ENCODE peak calls at places on chromosome 6, in eight cellular contexts. O is GDM1; X is posterior cingulate gyrus; N is D341Med; U is activated naive CD4-positive, alpha-beta T cell; J is thyroid gland; E is epithelial cell of prostate; I is midbrain. R is an unnamed sample.

GRCh38 chr6:170008386-170008785 is 257.0 kb downstream of the ERMARD start:
- DNase-seq in I (no peak), U (no peak), J (no peak), N (no peak), X (no peak), O (no peak), E (no peak), R (no peak)

GRCh38 chr6:39365281-39366074 is 43.0 kb upstream of the KCNK16 start:
- DNase-seq in O (no peak), X (no peak), I (no peak), J (no peak), U (no peak), E (no peak), N (no peak), R (no peak)

GRCh38 chr6:84645563-84646266 is 118.7 kb downstream of the TBX18 start:
- DNase-seq in J (no peak), N (no peak), U (no peak), E (peak), I (no peak), X (no peak), O (no peak), R (no peak)

GRCh38 chr6:94144807-94145206 is 725.4 kb upstream of the EPHA7 start:
- DNase-seq in X (no peak), O (no peak), I (no peak), E (peak), N (no peak), J (no peak), U (no peak), R (no peak)

GRCh38 chr6:154210678-154211077 is 145.9 kb downstream of the IPCEF1 start:
- DNase-seq in X (no peak), E (no peak), O (no peak), N (no peak), J (no peak), I (no peak), U (no peak), R (no peak)

GRCh38 chr6:30260036-30260504 is 46.9 kb upstream of the TRIM26 start:
- DNase-seq in N (peak), X (peak), O (no peak), E (no peak), J (peak), I (no peak), U (no peak), R (peak)

GRCh38 chr6:125104425-125104824 is 49.1 kb upstream of the TPD52L1 start:
- DNase-seq in I (peak), E (no peak), U (no peak), J (no peak), X (no peak), N (no peak), O (no peak), R (no peak)

GRCh38 chr6:149991838-149992237 is 28.1 kb downstream of the ULBP1 start:
- DNase-seq in I (no peak), O (no peak), X (no peak), N (no peak), J (no peak), U (no peak), E (no peak), R (no peak)

GRCh38 chr6:35234901-35235300 is 21.1 kb downstream of the SCUBE3 start:
- DNase-seq in J (no peak), O (no peak), X (no peak), N (no peak), E (no peak), I (no peak), U (no peak), R (no peak)

GRCh38 chr6:144466716-144467115 is 181.6 kb downstream of the UTRN start:
- DNase-seq in U (no peak), J (no peak), I (no peak), X (no peak), N (no peak), E (no peak), O (no peak), R (no peak)

GRCh38 chr6:161368514-161368913 is 94.7 kb upstream of the AGPAT4 start:
- DNase-seq in X (no peak), O (no peak), E (no peak), N (no peak), I (no peak), U (no peak), J (no peak), R (no peak)

GRCh38 chr6:129726650-129727049 is 16.7 kb upstream of the ARHGAP18 start:
- DNase-seq in E (no peak), N (no peak), U (no peak), J (no peak), X (no peak), I (no peak), O (no peak), R (no peak)

GRCh38 chr6:34664270-34664971 is 32.1 kb downstream of the ILRUN start:
- DNase-seq in J (no peak), O (no peak), X (peak), N (no peak), E (no peak), I (no peak), U (no peak), R (no peak)

GRCh38 chr6:112037783-112038216 is 16.1 kb upstream of the CCN6 start:
- DNase-seq in I (peak), J (peak), O (no peak), E (no peak), U (no peak), N (no peak), X (peak), R (no peak)

GRCh38 chr6:74936886-74937285 is 269.0 kb downstream of the COL12A1 start:
- DNase-seq in O (no peak), X (no peak), U (no peak), N (no peak), E (no peak), I (no peak), J (no peak), R (no peak)

GRCh38 chr6:138115191-138115590 is 8.0 kb upstream of the PERP start:
- DNase-seq in E (no peak), U (no peak), J (no peak), X (no peak), I (no peak), O (no peak), N (no peak), R (no peak)

GRCh38 chr6:170080169-170080827 is 210.6 kb downstream of the DLL1 start:
- DNase-seq in E (no peak), N (peak), I (no peak), X (peak), J (no peak), O (no peak), U (no peak), R (no peak)

GRCh38 chr6:137309078-137309762 is 90.0 kb upstream of the IFNGR1 start:
- DNase-seq in U (no peak), N (peak), I (peak), J (peak), X (peak), E (peak), O (peak), R (peak)

GRCh38 chr6:17865798-17866725 is 121.4 kb downstream of the KIF13A start:
- DNase-seq in O (no peak), N (no peak), X (peak), E (peak), U (no peak), J (peak), I (peak), R (peak)

GRCh38 chr6:11806561-11807317 is 28.1 kb upstream of the ADTRP start:
- DNase-seq in N (no peak), E (peak), X (no peak), U (no peak), I (no peak), J (no peak), O (no peak), R (no peak)

GRCh38 chr6:36386495-36387439 is 702 bp downstream of the ETV7 start:
- DNase-seq in E (no peak), J (peak), O (no peak), N (no peak), I (no peak), X (peak), U (no peak), R (no peak)

GRCh38 chr6:129135421-129135820 is 252.5 kb downstream of the LAMA2 start:
- DNase-seq in N (no peak), U (no peak), O (no peak), E (no peak), X (no peak), J (no peak), I (no peak), R (no peak)

GRCh38 chr6:151413372-151414145 is 22.2 kb upstream of the ZBTB2 start:
- DNase-seq in N (no peak), O (no peak), X (no peak), E (no peak), J (no peak), I (no peak), U (no peak), R (no peak)

GRCh38 chr6:133567656-133568055 is 321.3 kb upstream of the TCF21 start:
- DNase-seq in I (no peak), E (no peak), N (no peak), O (no peak), X (no peak), J (no peak), U (no peak), R (no peak)

GRCh38 chr6:16547586-16547985 is 213.7 kb downstream of the ATXN1 start:
- DNase-seq in N (no peak), U (no peak), I (no peak), O (no peak), J (no peak), E (no peak), X (no peak), R (no peak)

GRCh38 chr6:143678980-143679379 is 1.2 kb downstream of the PHACTR2 start:
- DNase-seq in J (no peak), X (no peak), E (no peak), I (no peak), O (no peak), N (no peak), U (no peak), R (no peak)

GRCh38 chr6:50087231-50087954 is 37.7 kb upstream of the DEFB112 start:
- DNase-seq in U (no peak), O (no peak), I (no peak), J (no peak), N (no peak), X (no peak), E (no peak), R (no peak)

GRCh38 chr6:142737368-142738060 is 207.5 kb downstream of the HIVEP2 start:
- DNase-seq in I (no peak), N (no peak), E (no peak), O (no peak), X (no peak), U (no peak), J (no peak), R (no peak)

GRCh38 chr6:107965746-107966145 is 7.7 kb upstream of the SEC63 start:
- DNase-seq in X (no peak), N (no peak), J (no peak), U (no peak), I (no peak), E (peak), O (no peak), R (no peak)

GRCh38 chr6:35412102-35412501 is 40.0 kb upstream of the FANCE start:
- DNase-seq in E (no peak), I (no peak), O (no peak), X (no peak), U (no peak), N (no peak), J (no peak), R (no peak)

GRCh38 chr6:167731731-167732422 is 94.8 kb upstream of the AFDN start:
- DNase-seq in O (no peak), U (no peak), E (no peak), I (peak), N (no peak), J (no peak), X (peak), R (no peak)

GRCh38 chr6:13848553-13849150 is 34.3 kb upstream of the MCUR1 start:
- DNase-seq in J (no peak), X (no peak), E (no peak), N (no peak), O (no peak), U (no peak), I (no peak), R (no peak)

GRCh38 chr6:31568537-31568961 is 3.5 kb upstream of the LTA start:
- DNase-seq in X (no peak), J (no peak), I (no peak), O (no peak), E (no peak), N (no peak), U (no peak), R (no peak)

GRCh38 chr6:169162968-169163903 is 90.4 kb downstream of the THBS2 start:
- DNase-seq in U (no peak), E (peak), X (no peak), I (no peak), N (no peak), J (no peak), O (peak), R (no peak)

GRCh38 chr6:106608080-106608668 is 21.1 kb downstream of the RTN4IP1 start:
- DNase-seq in O (peak), I (no peak), U (no peak), E (no peak), N (peak), X (no peak), J (no peak), R (no peak)

GRCh38 chr6:28764014-28764723 is 159.6 kb downstream of the TRIM27 start:
- DNase-seq in X (no peak), O (no peak), N (no peak), E (no peak), U (no peak), J (no peak), I (no peak), R (no peak)

GRCh38 chr6:4225207-4225872 is 90.0 kb upstream of the ECI2 start:
- DNase-seq in X (no peak), N (no peak), I (no peak), O (no peak), J (peak), E (no peak), U (no peak), R (no peak)